ENCODE peak calls at places on chromosome 12, in eight cellular contexts. Z, W, Q, N, E, G, H and I are unnamed samples.

GRCh38 chr12:16189849-16190248 is 87.6 kb downstream of the SLC15A5 start:
- DNase-seq in Z (no peak), W (no peak), Q (no peak), N (no peak), E (no peak), G (no peak), H (no peak), I (no peak)

GRCh38 chr12:76329163-76329562 is 19.1 kb downstream of the BBS10 start:
- DNase-seq in Z (no peak), W (peak), Q (no peak), N (peak), E (no peak), G (no peak), H (no peak), I (no peak)

GRCh38 chr12:120687570-120688289 is 781 bp downstream of the MLEC start:
- DNase-seq in Z (no peak), W (no peak), Q (peak), N (no peak), E (peak), G (peak), H (peak), I (no peak)

GRCh38 chr12:20220339-20220738 is 148.0 kb upstream of the PDE3A start:
- DNase-seq in Z (no peak), W (peak), Q (no peak), N (peak), E (no peak), G (no peak), H (no peak), I (no peak)

GRCh38 chr12:82176761-82177490 is 181.3 kb downstream of the CCDC59 start:
- DNase-seq in Z (no peak), W (no peak), Q (no peak), N (no peak), E (no peak), G (no peak), H (no peak), I (no peak)

GRCh38 chr12:129571901-129572494 is 331.8 kb downstream of the TMEM132D start:
- DNase-seq in Z (no peak), W (no peak), Q (no peak), N (no peak), E (no peak), G (no peak), H (no peak), I (no peak)

GRCh38 chr12:115639667-115640012 is 637.9 kb downstream of the MED13L start:
- DNase-seq in Z (no peak), W (no peak), Q (no peak), N (no peak), E (no peak), G (no peak), H (no peak), I (no peak)

GRCh38 chr12:101967506-101967905 is 90.1 kb downstream of the DRAM1 start:
- DNase-seq in Z (no peak), W (no peak), Q (no peak), N (no peak), E (no peak), G (no peak), H (no peak), I (no peak)

GRCh38 chr12:121190523-121191031 is 19.4 kb upstream of the P2RX4 start:
- DNase-seq in Z (no peak), W (no peak), Q (no peak), N (peak), E (no peak), G (no peak), H (no peak), I (no peak)

GRCh38 chr12:49198431-49199155 is 9.7 kb upstream of the TUBA1A start:
- DNase-seq in Z (no peak), W (no peak), Q (peak), N (peak), E (peak), G (no peak), H (no peak), I (peak)

GRCh38 chr12:65532744-65533143 is 254.3 kb downstream of the MSRB3 start:
- DNase-seq in Z (no peak), W (no peak), Q (no peak), N (peak), E (no peak), G (no peak), H (no peak), I (no peak)

GRCh38 chr12:98156697-98157096 is 358.7 kb upstream of the TMPO start:
- DNase-seq in Z (no peak), W (no peak), Q (no peak), N (no peak), E (no peak), G (no peak), H (no peak), I (no peak)

GRCh38 chr12:129096184-129096583 is 242.9 kb downstream of the GLT1D1 start:
- DNase-seq in Z (no peak), W (no peak), Q (no peak), N (no peak), E (no peak), G (no peak), H (no peak), I (no peak)

GRCh38 chr12:89707992-89708792 is 446 bp downstream of the ATP2B1 start:
- DNase-seq in Z (peak), W (no peak), Q (peak), N (no peak), E (peak), G (peak), H (peak), I (peak)
- TF ChIP-seq CTCF in Z (no peak), W (no peak), Q (peak), N (no peak), E (no peak), G (no peak), H (no peak), I (peak)

GRCh38 chr12:99911967-99912366 is 72.8 kb downstream of the ANKS1B start:
- DNase-seq in Z (no peak), W (no peak), Q (no peak), N (no peak), E (no peak), G (no peak), H (no peak), I (no peak)

GRCh38 chr12:99910342-99910741 is 74.4 kb downstream of the ANKS1B start:
- DNase-seq in Z (no peak), W (no peak), Q (no peak), N (no peak), E (no peak), G (no peak), H (no peak), I (no peak)

GRCh38 chr12:99914206-99914605 is 70.5 kb downstream of the ANKS1B start:
- DNase-seq in Z (no peak), W (no peak), Q (no peak), N (no peak), E (no peak), G (no peak), H (no peak), I (no peak)

GRCh38 chr12:99907210-99907609 is 77.5 kb downstream of the ANKS1B start:
- DNase-seq in Z (no peak), W (no peak), Q (no peak), N (no peak), E (no peak), G (no peak), H (no peak), I (no peak)

DNA sequence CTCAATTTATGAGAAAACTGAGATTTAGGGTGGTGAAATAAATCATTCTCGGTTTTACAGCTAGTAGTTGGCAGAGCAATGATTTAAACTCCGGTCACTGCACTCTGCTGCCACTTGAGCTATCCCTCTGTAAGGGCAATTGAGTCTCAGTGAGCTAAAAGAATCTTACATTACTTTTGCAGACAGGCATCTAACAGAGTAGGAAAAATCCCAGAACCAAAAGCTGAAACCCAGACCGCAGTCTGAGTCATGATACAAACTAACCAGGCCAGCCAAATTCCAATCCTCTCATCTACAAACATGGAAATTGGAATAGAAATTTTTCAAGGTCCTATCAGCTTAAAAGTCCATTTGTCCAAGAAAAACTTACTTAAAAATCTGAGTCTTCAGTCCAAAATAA is 73.7 kb downstream of the ANKS1B start:
- DNase-seq in Z (no peak), W (no peak), Q (no peak), N (peak), E (peak), G (no peak), H (no peak), I (no peak)
- TF ChIP-seq CTCF in Z (no peak), W (no peak), Q (no peak), N (no peak), E (no peak), G (no peak), H (no peak), I (no peak)

GRCh38 chr12:52305921-52306705 is 14.8 kb upstream of the KRT81 start:
- DNase-seq in Z (no peak), W (no peak), Q (no peak), N (no peak), E (no peak), G (no peak), H (no peak), I (no peak)
- TF ChIP-seq CTCF in Z (no peak), W (no peak), Q (peak), N (peak), E (peak), G (peak), H (no peak), I (peak)

GRCh38 chr12:85310456-85311076 is 30.5 kb downstream of the ALX1 start:
- DNase-seq in Z (no peak), W (peak), Q (no peak), N (no peak), E (no peak), G (no peak), H (no peak), I (no peak)
- TF ChIP-seq CTCF in Z (peak), W (no peak), Q (peak), N (peak), E (no peak), G (no peak), H (peak), I (peak)

GRCh38 chr12:68157295-68157871 is 2.2 kb downstream of the IFNG start:
- DNase-seq in Z (no peak), W (no peak), Q (no peak), N (no peak), E (no peak), G (no peak), H (no peak), I (no peak)

GRCh38 chr12:68162374-68162773 is 2.8 kb upstream of the IFNG start:
- DNase-seq in Z (no peak), W (no peak), Q (no peak), N (no peak), E (no peak), G (no peak), H (no peak), I (no peak)

GRCh38 chr12:68159681-68160304 is at the start of gene IFNG:
- DNase-seq in Z (no peak), W (no peak), Q (no peak), N (no peak), E (no peak), G (no peak), H (peak), I (no peak)

GRCh38 chr12:68154768-68155167 is 4.8 kb downstream of the IFNG start:
- DNase-seq in Z (no peak), W (no peak), Q (no peak), N (no peak), E (no peak), G (no peak), H (no peak), I (no peak)

DNA sequence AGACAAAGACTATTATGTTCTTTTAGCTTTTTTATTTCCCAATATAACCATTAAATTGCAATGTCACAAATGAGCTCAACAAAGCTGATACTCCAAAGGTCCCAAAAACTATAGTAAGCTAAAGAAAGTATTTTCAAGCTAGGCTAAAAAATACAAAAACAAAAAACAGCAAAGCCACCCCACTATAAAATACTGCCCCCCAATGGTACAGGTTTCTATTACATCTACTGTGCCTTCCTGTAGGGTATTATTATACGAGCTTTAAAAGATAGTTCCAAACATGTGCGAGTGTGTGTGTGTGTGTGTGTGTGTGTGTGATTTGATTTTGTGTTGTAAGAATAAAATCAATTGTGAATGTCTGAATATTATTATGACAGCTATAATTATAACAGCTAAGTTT is 1.1 kb downstream of the IFNG start:
- DNase-seq in Z (no peak), W (peak), Q (no peak), N (peak), E (no peak), G (no peak), H (peak), I (no peak)
- TF ChIP-seq CTCF in Z (no peak), W (peak), Q (peak), N (peak), E (peak), G (peak), H (peak), I (peak)

GRCh38 chr12:34334953-34335743 is 312.9 kb downstream of the ALG10 start:
- DNase-seq in Z (no peak), W (no peak), Q (no peak), N (no peak), E (no peak), G (no peak), H (no peak), I (no peak)
- TF ChIP-seq CTCF in Z (no peak), W (no peak), Q (no peak), N (no peak), E (no peak), G (no peak), H (no peak), I (no peak)

DNA sequence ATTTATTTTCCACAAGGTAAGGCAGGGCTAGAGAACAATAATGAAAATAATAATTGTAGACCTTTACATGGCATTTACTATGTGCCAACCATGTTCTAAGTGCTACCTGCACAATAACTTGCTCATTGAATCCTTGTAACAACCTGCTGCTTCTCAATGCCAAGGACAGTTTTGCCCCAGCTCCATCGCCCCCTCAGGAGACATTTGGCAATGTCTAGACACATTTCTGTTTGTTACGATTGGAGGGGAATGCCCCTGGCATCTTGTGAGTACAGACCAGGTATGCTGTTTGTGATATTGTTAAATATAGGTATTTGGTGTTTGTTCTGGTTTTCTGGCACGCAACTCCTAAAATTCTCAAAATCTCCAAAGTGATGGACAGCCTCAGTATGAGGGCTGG is 8.1 kb upstream of the ATXN2 start:
- DNase-seq in Z (no peak), W (no peak), Q (no peak), N (no peak), E (no peak), G (no peak), H (no peak), I (no peak)
- TF ChIP-seq CTCF in Z (no peak), W (no peak), Q (no peak), N (no peak), E (no peak), G (no peak), H (no peak), I (no peak)